ENCODE peak calls at places on chromosome 5, in eight cellular contexts. One of them, this sample, is unnamed.

GRCh38 chr5:143400541-143401252 is 2.8 kb downstream of the NR3C1 start:
- DNase-seq in HT1080: peak
- DNase-seq in fibroblast of mammary gland: peak
- DNase-seq in astrocyte: peak
- DNase-seq in nephron progenitor cell: no peak
- DNase-seq in G401: peak
- DNase-seq in germinal center: no peak
- DNase-seq in D721Med: no peak
- DNase-seq in this sample: peak

GRCh38 chr5:143094087-143094511 is 309.4 kb downstream of the NR3C1 start:
- DNase-seq in HT1080: no peak
- DNase-seq in fibroblast of mammary gland: peak
- DNase-seq in astrocyte: peak
- DNase-seq in nephron progenitor cell: peak
- DNase-seq in G401: no peak
- DNase-seq in germinal center: no peak
- DNase-seq in D721Med: no peak
- DNase-seq in this sample: peak

GRCh38 chr5:9782806-9783560 is 152.8 kb upstream of the TAS2R1 start:
- DNase-seq in HT1080: no peak
- DNase-seq in fibroblast of mammary gland: peak
- DNase-seq in astrocyte: no peak
- DNase-seq in nephron progenitor cell: no peak
- DNase-seq in G401: no peak
- DNase-seq in germinal center: no peak
- DNase-seq in D721Med: peak
- DNase-seq in this sample: peak

GRCh38 chr5:107232793-107233192 is 437.9 kb downstream of the EFNA5 start:
- DNase-seq in HT1080: no peak
- DNase-seq in fibroblast of mammary gland: no peak
- DNase-seq in astrocyte: no peak
- DNase-seq in nephron progenitor cell: no peak
- DNase-seq in G401: no peak
- DNase-seq in germinal center: no peak
- DNase-seq in D721Med: no peak
- DNase-seq in this sample: no peak

GRCh38 chr5:153523831-153524230 is 33.4 kb downstream of the GRIA1 start:
- DNase-seq in HT1080: peak
- DNase-seq in fibroblast of mammary gland: peak
- DNase-seq in astrocyte: peak
- DNase-seq in nephron progenitor cell: no peak
- DNase-seq in G401: no peak
- DNase-seq in germinal center: no peak
- DNase-seq in D721Med: no peak
- DNase-seq in this sample: peak

GRCh38 chr5:178425621-178426068 is 164.5 kb downstream of the COL23A1 start:
- DNase-seq in HT1080: no peak
- DNase-seq in fibroblast of mammary gland: no peak
- DNase-seq in astrocyte: no peak
- DNase-seq in nephron progenitor cell: no peak
- DNase-seq in G401: no peak
- DNase-seq in germinal center: no peak
- DNase-seq in D721Med: no peak
- DNase-seq in this sample: no peak

GRCh38 chr5:169545762-169546161 is 37.8 kb upstream of the SPDL1 start:
- DNase-seq in HT1080: peak
- DNase-seq in fibroblast of mammary gland: peak
- DNase-seq in astrocyte: peak
- DNase-seq in nephron progenitor cell: no peak
- DNase-seq in G401: no peak
- DNase-seq in germinal center: no peak
- DNase-seq in D721Med: no peak
- DNase-seq in this sample: peak

GRCh38 chr5:175824621-175825020 is 46.8 kb upstream of the CPLX2 start:
- DNase-seq in HT1080: no peak
- DNase-seq in fibroblast of mammary gland: no peak
- DNase-seq in astrocyte: no peak
- DNase-seq in nephron progenitor cell: no peak
- DNase-seq in G401: peak
- DNase-seq in germinal center: no peak
- DNase-seq in D721Med: no peak
- DNase-seq in this sample: no peak

GRCh38 chr5:53482717-53483638 is 2.5 kb downstream of the FST start:
- DNase-seq in HT1080: no peak
- DNase-seq in fibroblast of mammary gland: peak
- DNase-seq in astrocyte: no peak
- DNase-seq in nephron progenitor cell: peak
- DNase-seq in G401: no peak
- DNase-seq in germinal center: peak
- DNase-seq in D721Med: no peak
- DNase-seq in this sample: peak